ENCODE peak calls at places on chromosomes 7 and 10, in ten cellular contexts. R is psoas muscle, E is mesothelial cell of epicardium, I is endothelial cell of umbilical vein, D is neural progenitor cell, W is astrocyte of the cerebellum, J is lower leg skin, L is cardiac muscle cell, Y is NB4, U is Panc1. H is an unnamed sample.

GRCh38 chr10:33334170-33334838 is at the start of gene NRP1:
- DNase-seq in Y (peak), E (peak), U (no peak), I (peak), W (no peak), R (peak), D (peak), J (peak), L (peak), H (no peak)

GRCh38 chr10:74924251-74924954 is 98.0 kb downstream of the KAT6B start:
- DNase-seq in J (no peak), R (no peak), E (no peak), D (no peak), U (peak), Y (peak), I (peak), W (peak), L (peak), H (no peak)

GRCh38 chr7:31098606-31099360 is 46.7 kb downstream of the ADCYAP1R1 start:
- DNase-seq in R (no peak), D (no peak), E (peak), L (no peak), U (no peak), J (no peak), W (no peak), I (no peak), Y (no peak), H (no peak)

GRCh38 chr10:113661332-113661731 is 2.5 kb downstream of the NRAP start:
- DNase-seq in E (no peak), Y (no peak), I (no peak), R (no peak), D (no peak), J (no peak), U (no peak), W (no peak), L (no peak), H (no peak)

GRCh38 chr10:43878386-43878785 is 229.7 kb upstream of the ZNF32 start:
- DNase-seq in W (no peak), E (no peak), U (no peak), D (no peak), J (no peak), R (no peak), I (no peak), Y (no peak), L (no peak), H (no peak)

GRCh38 chr10:87860156-87860795 is 3.1 kb downstream of the KLLN start:
- DNase-seq in J (peak), L (peak), Y (peak), E (no peak), U (peak), R (no peak), I (peak), D (peak), W (peak), H (no peak)

GRCh38 chr10:2949221-2949947 is 118.0 kb upstream of the PFKP start:
- DNase-seq in L (no peak), U (no peak), Y (no peak), D (no peak), J (no peak), W (no peak), R (no peak), E (no peak), I (no peak), H (no peak)

GRCh38 chr7:4642468-4643203 is 39.5 kb upstream of the FOXK1 start:
- DNase-seq in U (no peak), W (no peak), I (peak), L (no peak), Y (peak), D (no peak), J (no peak), E (no peak), R (no peak), H (no peak)

GRCh38 chr7:100693312-100694195 is 496 bp downstream of the GIGYF1 start:
- DNase-seq in J (no peak), Y (peak), W (no peak), L (no peak), D (peak), I (peak), U (no peak), R (peak), E (no peak), H (no peak)

GRCh38 chr7:74365320-74366022 is 76.3 kb downstream of the CLIP2 start:
- DNase-seq in D (peak), R (peak), J (peak), Y (peak), U (no peak), E (no peak), W (peak), I (peak), L (peak), H (peak)

GRCh38 chr7:55441668-55442305 is 76.7 kb downstream of the LANCL2 start:
- DNase-seq in R (no peak), I (no peak), L (peak), U (no peak), Y (no peak), D (no peak), W (peak), E (no peak), J (no peak), H (no peak)

GRCh38 chr7:2997014-2997413 is 46.7 kb downstream of the CARD11 start:
- DNase-seq in L (no peak), I (no peak), E (no peak), U (no peak), J (no peak), R (no peak), W (no peak), D (no peak), Y (no peak), H (no peak)

GRCh38 chr7:88040694-88041093 is 106.6 kb downstream of the ADAM22 start:
- DNase-seq in U (no peak), I (no peak), R (no peak), E (no peak), J (no peak), W (peak), L (no peak), Y (no peak), D (no peak), H (no peak)

GRCh38 chr10:132942101-132942739 is at the start of gene CFAP46:
- DNase-seq in Y (no peak), L (peak), E (peak), W (no peak), R (peak), I (peak), J (no peak), U (no peak), D (peak), H (peak)

GRCh38 chr10:29223311-29223710 is 65.6 kb upstream of the LYZL1 start:
- DNase-seq in I (no peak), R (no peak), E (no peak), L (no peak), W (no peak), J (no peak), U (no peak), Y (no peak), D (no peak), H (no peak)

GRCh38 chr10:71852335-71852937 is 1.4 kb upstream of the PSAP start:
- DNase-seq in L (no peak), U (no peak), W (no peak), E (no peak), Y (peak), R (no peak), J (no peak), D (no peak), I (no peak), H (peak)

GRCh38 chr10:13074562-13075451 is 25.2 kb upstream of the OPTN start:
- DNase-seq in E (peak), W (peak), R (peak), D (peak), L (peak), Y (peak), J (peak), U (no peak), I (peak), H (peak)

GRCh38 chr10:106705576-106706526 is 458.7 kb downstream of the SORCS1 start:
- DNase-seq in D (peak), L (peak), U (peak), R (no peak), J (peak), W (peak), E (peak), Y (peak), I (no peak), H (peak)

GRCh38 chr7:143479055-143479766 is 1.5 kb downstream of the TAS2R41 start:
- DNase-seq in D (no peak), W (no peak), Y (no peak), J (peak), I (no peak), R (no peak), E (no peak), U (no peak), L (no peak), H (no peak)

GRCh38 chr7:6228363-6228762 is 44.1 kb downstream of the CYTH3 start:
- DNase-seq in D (no peak), Y (peak), I (peak), E (no peak), W (no peak), R (no peak), J (no peak), U (no peak), L (peak), H (no peak)

GRCh38 chr10:64369885-64370773 is 848.9 kb downstream of the REEP3 start:
- DNase-seq in R (no peak), I (no peak), U (no peak), E (no peak), Y (no peak), L (no peak), J (no peak), D (no peak), W (no peak), H (no peak)

GRCh38 chr7:69773535-69774225 is 175.4 kb downstream of the AUTS2 start:
- DNase-seq in J (no peak), L (no peak), D (no peak), U (no peak), Y (no peak), W (no peak), I (no peak), R (no peak), E (no peak), H (no peak)

GRCh38 chr10:17134737-17135260 is 5.2 kb upstream of the CUBN start:
- DNase-seq in L (no peak), J (no peak), I (no peak), D (peak), W (no peak), Y (no peak), R (no peak), U (no peak), E (no peak), H (no peak)

GRCh38 chr7:81632418-81632817 is 137.4 kb downstream of the HGF start:
- DNase-seq in E (no peak), Y (no peak), R (no peak), J (no peak), L (no peak), I (no peak), D (no peak), U (no peak), W (peak), H (no peak)

GRCh38 chr10:113681533-113682470 is 2.1 kb downstream of the CASP7 start:
- DNase-seq in E (no peak), W (no peak), L (peak), Y (no peak), D (no peak), U (no peak), R (no peak), I (peak), J (no peak), H (no peak)

GRCh38 chr7:132321387-132321786 is 254.9 kb downstream of the PLXNA4 start:
- DNase-seq in E (no peak), W (no peak), L (peak), J (no peak), Y (peak), D (peak), I (peak), U (no peak), R (no peak), H (no peak)

GRCh38 chr7:103811997-103812396 is 177.5 kb downstream of the RELN start:
- DNase-seq in W (no peak), I (no peak), E (no peak), L (no peak), D (no peak), U (no peak), R (no peak), J (no peak), Y (no peak), H (no peak)

GRCh38 chr7:135499818-135500217 is 10.1 kb downstream of the CNOT4 start:
- DNase-seq in D (no peak), W (no peak), E (no peak), J (no peak), I (no peak), Y (peak), R (no peak), U (no peak), L (peak), H (no peak)

GRCh38 chr10:111137012-111137411 is 60.2 kb downstream of the ADRA2A start:
- DNase-seq in E (no peak), L (no peak), I (no peak), J (no peak), Y (no peak), W (no peak), R (no peak), U (no peak), D (peak), H (peak)

GRCh38 chr10:78533093-78533492 is 499.4 kb downstream of the RPS24 start:
- DNase-seq in Y (no peak), D (no peak), I (no peak), E (peak), R (no peak), W (no peak), L (no peak), U (no peak), J (no peak), H (no peak)

GRCh38 chr10:36677170-36677768 is 448.1 kb upstream of the ANKRD30A start:
- DNase-seq in W (no peak), E (no peak), L (no peak), R (no peak), D (no peak), I (no peak), U (no peak), J (no peak), Y (no peak), H (no peak)

DNA sequence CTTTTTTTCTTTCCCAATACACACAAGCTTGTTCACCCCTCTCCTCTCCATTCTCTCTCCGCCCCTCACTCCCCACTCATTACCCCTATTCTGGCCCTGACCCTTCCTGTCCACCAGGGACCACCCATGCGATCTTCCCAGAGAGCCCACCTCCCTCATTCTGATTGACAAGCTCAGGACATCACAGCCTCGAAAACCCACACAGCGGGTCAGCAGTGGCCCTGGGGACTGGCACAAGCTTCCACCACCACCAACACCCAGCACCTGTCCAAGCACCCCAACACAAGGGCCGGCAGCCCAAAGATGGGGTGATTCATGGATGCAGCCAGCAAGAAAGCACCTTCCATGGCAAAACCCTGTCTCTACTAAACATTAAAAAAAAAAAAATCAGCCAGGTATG is 50.0 kb upstream of the USP6NL start:
- DNase-seq in W (no peak), U (no peak), I (no peak), Y (no peak), R (no peak), L (no peak), D (no peak), E (no peak), J (no peak), H (no peak)
- TF ChIP-seq CTCF in W (no peak), U (no peak), I (no peak), Y (no peak), R (no peak), L (no peak), D (no peak), E (no peak), J (no peak), H (no peak)

GRCh38 chr10:98261436-98262277 is 6.3 kb downstream of the LOXL4 start:
- DNase-seq in D (no peak), E (no peak), R (no peak), L (no peak), Y (no peak), U (no peak), W (no peak), J (no peak), I (no peak), H (no peak)

GRCh38 chr10:98263088-98263487 is 4.9 kb downstream of the LOXL4 start:
- DNase-seq in Y (no peak), L (no peak), I (no peak), D (no peak), U (no peak), W (no peak), J (no peak), R (no peak), E (no peak), H (no peak)

GRCh38 chr10:98260752-98261151 is 7.2 kb downstream of the LOXL4 start:
- DNase-seq in Y (no peak), I (no peak), L (no peak), J (no peak), D (no peak), R (no peak), W (no peak), E (no peak), U (no peak), H (no peak)

GRCh38 chr10:98264378-98265065 is 3.5 kb downstream of the LOXL4 start:
- DNase-seq in D (no peak), E (no peak), J (no peak), I (no peak), Y (peak), W (no peak), R (no peak), L (no peak), U (no peak), H (no peak)

GRCh38 chr10:98262571-98262970 is 5.4 kb downstream of the LOXL4 start:
- DNase-seq in J (no peak), E (no peak), L (peak), D (no peak), W (no peak), I (peak), R (peak), U (no peak), Y (peak), H (no peak)
- TF ChIP-seq CTCF in J (no peak), E (no peak), L (peak), D (peak), W (peak), I (peak), R (peak), U (peak), Y (peak), H (peak)

DNA sequence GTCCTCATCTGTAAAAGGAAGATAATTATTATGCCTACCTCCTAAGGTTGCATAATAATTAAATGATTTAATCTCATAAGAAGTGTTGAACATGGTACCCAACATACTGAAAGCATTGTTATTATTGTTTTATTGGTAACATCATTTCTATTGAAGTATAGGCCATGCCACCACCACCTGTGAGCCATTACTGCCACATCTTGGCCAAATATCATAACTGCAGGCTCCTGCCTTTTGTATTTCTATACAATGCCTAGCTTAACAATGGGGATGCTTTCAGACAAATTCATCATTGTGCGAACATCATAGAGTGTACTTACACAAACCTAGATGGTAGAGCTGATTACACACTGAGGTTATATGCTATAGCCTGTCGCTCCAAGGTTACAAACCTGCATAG is 61.1 kb upstream of the NPSR1 start:
- DNase-seq in J (no peak), R (no peak), U (no peak), Y (peak), L (peak), I (peak), W (no peak), E (no peak), D (peak), H (no peak)
- TF ChIP-seq CTCF in J (no peak), R (peak), U (peak), Y (peak), L (peak), I (peak), W (peak), E (no peak), D (peak), H (no peak)

GRCh38 chr10:77186936-77187335 is 450.7 kb downstream of the KCNMA1 start:
- DNase-seq in E (no peak), R (no peak), L (no peak), Y (no peak), W (no peak), U (no peak), D (no peak), J (no peak), I (no peak), H (no peak)

GRCh38 chr10:77187376-77187999 is 450.1 kb downstream of the KCNMA1 start:
- DNase-seq in J (no peak), Y (no peak), I (no peak), R (no peak), E (no peak), W (no peak), U (no peak), L (no peak), D (no peak), H (no peak)

GRCh38 chr10:77188000-77188395 is 449.6 kb downstream of the KCNMA1 start:
- DNase-seq in W (no peak), D (no peak), J (no peak), I (no peak), U (no peak), R (no peak), Y (no peak), E (no peak), L (no peak), H (no peak)

GRCh38 chr10:77188511-77188910 is 449.1 kb downstream of the KCNMA1 start:
- DNase-seq in R (no peak), I (no peak), Y (no peak), E (no peak), W (no peak), U (no peak), D (no peak), J (no peak), L (no peak), H (no peak)

DNA sequence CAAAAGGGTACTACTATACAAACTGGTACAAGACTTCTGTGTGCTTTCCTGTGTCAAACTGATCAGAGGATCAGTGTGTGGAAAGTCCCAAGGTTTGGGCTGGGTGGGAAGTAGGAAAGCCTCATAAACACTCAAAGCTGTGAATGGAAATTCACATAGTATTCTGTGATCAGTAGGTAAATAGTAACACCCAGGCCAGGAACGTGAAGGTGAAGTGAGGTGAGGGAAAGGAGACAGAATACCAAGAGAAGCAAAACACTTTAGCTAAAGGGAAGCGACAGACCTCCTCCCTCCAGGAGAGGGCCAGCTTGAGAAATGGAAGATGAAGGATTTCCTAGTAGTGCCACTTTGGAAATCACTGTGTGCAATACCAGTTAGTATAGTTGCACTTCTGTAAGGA is 451.9 kb downstream of the KCNMA1 start:
- DNase-seq in W (no peak), L (no peak), J (no peak), D (no peak), E (no peak), I (no peak), Y (no peak), R (no peak), U (no peak), H (no peak)
- TF ChIP-seq CTCF in W (no peak), L (no peak), J (no peak), D (no peak), E (no peak), I (no peak), Y (no peak), R (no peak), U (peak), H (no peak)